ENCODE peak calls at places on chromosomes 3 and 15, in eight cellular contexts. R is pancreas; S is HCT116; M is CD8-positive, alpha-beta T cell; H is body of pancreas; Q is tibial artery; C is psoas muscle; V is uterus. G is an unnamed sample.

GRCh38 chr15:71392821-71393220 is 277.6 kb downstream of the THSD4 start:
- DNase-seq in R (no peak), S (no peak), M (no peak), H (no peak), Q (no peak), C (no peak), V (no peak), G (no peak)

GRCh38 chr3:46858996-46859710 is 4.1 kb downstream of the MYL3 start:
- DNase-seq in R (peak; percentile 36), S (no peak), M (no peak), H (peak; percentile 6), Q (peak; percentile 38), C (no peak), V (peak; percentile 8), G (no peak)

GRCh38 chr3:20451170-20451569 is 265.2 kb upstream of the SGO1 start:
- DNase-seq in R (no peak), S (no peak), M (no peak), H (no peak), Q (no peak), C (no peak), V (no peak), G (no peak)

GRCh38 chr15:74270854-74271520 is 34.9 kb downstream of the CCDC33 start:
- DNase-seq in R (no peak), S (no peak), M (no peak), H (no peak), Q (no peak), C (no peak), V (no peak), G (no peak)

GRCh38 chr15:70196314-70197291 is 98.9 kb upstream of the TLE3 start:
- DNase-seq in R (peak; percentile 80), S (no peak), M (no peak), H (peak; percentile 65), Q (peak; percentile 88), C (peak; percentile 86), V (no peak), G (peak; percentile 91)

GRCh38 chr3:11228041-11228440 is 44.2 kb upstream of the ATG7 start:
- DNase-seq in R (no peak), S (no peak), M (no peak), H (no peak), Q (no peak), C (no peak), V (no peak), G (no peak)

GRCh38 chr3:66816110-66816761 is 181.9 kb upstream of the KBTBD8 start:
- DNase-seq in R (no peak), S (peak; percentile 42), M (peak; percentile 6), H (no peak), Q (no peak), C (no peak), V (no peak), G (peak; percentile 43)

GRCh38 chr3:177150970-177151627 is 46.2 kb downstream of the TBL1XR1 start:
- DNase-seq in R (no peak), S (peak; percentile 39), M (peak; percentile 16), H (no peak), Q (no peak), C (no peak), V (no peak), G (peak; percentile 87)

GRCh38 chr3:136753112-136753939 is 1.1 kb upstream of the STAG1 start:
- DNase-seq in R (no peak), S (no peak), M (no peak), H (no peak), Q (no peak), C (no peak), V (no peak), G (no peak)

GRCh38 chr3:135531996-135532395 is 433.5 kb upstream of the PPP2R3A start:
- DNase-seq in R (no peak), S (no peak), M (no peak), H (peak; percentile 25), Q (no peak), C (no peak), V (no peak), G (no peak)

GRCh38 chr3:135528638-135529037 is 436.9 kb upstream of the PPP2R3A start:
- DNase-seq in R (no peak), S (no peak), M (no peak), H (no peak), Q (no peak), C (no peak), V (no peak), G (no peak)
- H3K4me3 ChIP-seq in R (no peak overlapping the region), S (no peak overlapping the region), M (no peak overlapping the region), H (no peak overlapping the region), Q (no peak overlapping the region), C (no peak overlapping the region), V (no peak overlapping the region), G (no peak overlapping the region)

DNA sequence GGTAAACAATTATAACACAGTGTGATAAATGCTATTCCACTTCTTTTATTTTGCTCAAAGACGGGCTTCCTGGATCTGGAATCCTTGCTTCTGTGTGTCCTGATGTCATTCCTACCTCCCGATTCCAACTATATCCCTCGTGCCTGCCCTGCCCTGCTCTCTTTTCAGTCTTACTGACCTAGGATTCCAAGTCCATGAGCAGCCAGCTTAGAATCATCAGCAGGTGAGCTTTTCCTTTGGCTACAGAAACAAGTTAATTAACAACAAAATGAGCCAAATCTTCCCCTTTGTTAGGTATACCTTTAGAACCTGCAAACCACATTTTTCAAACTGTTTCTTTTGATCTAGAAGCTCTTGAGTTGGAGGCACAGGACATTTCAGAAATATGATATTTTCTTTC is 21.9 kb upstream of the KPNA1 start:
- DNase-seq in R (no peak), S (no peak), M (no peak), H (no peak), Q (no peak), C (no peak), V (no peak), G (no peak)
- H3K36me3 ChIP-seq in R (peaks cover 36% of the 10 kb centered on the region), S (no peaks in the 10 kb centered on the region), M (peaks cover 44% of the 10 kb centered on the region), H (peaks cover 53% of the 10 kb centered on the region), Q (peaks cover 64% of the 10 kb centered on the region), C (peaks cover 11% of the 10 kb centered on the region), V (no peaks in the 10 kb centered on the region), G (peaks cover 2% of the 10 kb centered on the region)

GRCh38 chr3:49119036-49119435 is 1.6 kb downstream of the USP19 start:
- DNase-seq in R (no peak), S (no peak), M (no peak), H (no peak), Q (no peak), C (no peak), V (no peak), G (no peak)
- TF ChIP-seq CTCF in R (no peak), S (no peak), M (no peak), H (no peak), Q (no peak), C (no peak), V (no peak), G (no peak)

GRCh38 chr15:60038111-60038521 is 34.0 kb downstream of the FOXB1 start:
- DNase-seq in R (no peak), S (no peak), M (no peak), H (no peak), Q (no peak), C (no peak), V (no peak), G (no peak)

DNA sequence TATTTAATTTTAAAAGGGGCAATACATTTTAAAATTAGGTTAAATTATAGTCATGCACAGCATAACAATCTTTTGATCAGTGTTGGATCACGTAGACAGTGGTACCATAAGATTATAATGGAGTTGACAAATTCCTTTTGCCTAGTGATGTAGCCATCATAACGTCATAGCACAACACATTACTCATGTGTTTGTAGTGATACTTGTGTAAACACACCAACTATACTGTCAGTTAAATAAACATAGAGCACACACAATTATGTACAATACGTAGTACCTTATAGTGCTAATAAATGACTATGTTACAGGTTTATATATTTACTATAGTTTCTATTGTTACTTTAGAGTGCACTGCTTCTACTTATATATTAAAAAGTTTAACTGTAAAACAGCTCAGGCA is 31.2 kb downstream of the FOXB1 start:
- DNase-seq in R (no peak), S (no peak), M (no peak), H (no peak), Q (no peak), C (no peak), V (no peak), G (no peak)
- H3K4me3 ChIP-seq in R (no peak overlapping the region), S (no peak overlapping the region), M (no peak overlapping the region), H (no peak overlapping the region), Q (no peak overlapping the region), C (no peak overlapping the region), V (no peak overlapping the region), G (no peak overlapping the region)

GRCh38 chr3:53242155-53242554 is 13.7 kb downstream of the TKT start:
- DNase-seq in R (no peak), S (no peak), M (no peak), H (peak; percentile 79), Q (no peak), C (no peak), V (no peak), G (no peak)

GRCh38 chr3:53240989-53241972 is 14.5 kb downstream of the TKT start:
- DNase-seq in R (no peak), S (no peak), M (no peak), H (peak; percentile 75), Q (no peak), C (peak; percentile 63), V (no peak), G (no peak)

GRCh38 chr3:53238051-53238850 is 17.6 kb downstream of the TKT start:
- DNase-seq in R (no peak), S (peak; percentile 60), M (no peak), H (peak; percentile 64), Q (no peak), C (no peak), V (no peak), G (peak; percentile 88)

GRCh38 chr3:53238881-53239280 is 16.9 kb downstream of the TKT start:
- DNase-seq in R (no peak), S (no peak), M (no peak), H (no peak), Q (no peak), C (no peak), V (no peak), G (no peak)

DNA sequence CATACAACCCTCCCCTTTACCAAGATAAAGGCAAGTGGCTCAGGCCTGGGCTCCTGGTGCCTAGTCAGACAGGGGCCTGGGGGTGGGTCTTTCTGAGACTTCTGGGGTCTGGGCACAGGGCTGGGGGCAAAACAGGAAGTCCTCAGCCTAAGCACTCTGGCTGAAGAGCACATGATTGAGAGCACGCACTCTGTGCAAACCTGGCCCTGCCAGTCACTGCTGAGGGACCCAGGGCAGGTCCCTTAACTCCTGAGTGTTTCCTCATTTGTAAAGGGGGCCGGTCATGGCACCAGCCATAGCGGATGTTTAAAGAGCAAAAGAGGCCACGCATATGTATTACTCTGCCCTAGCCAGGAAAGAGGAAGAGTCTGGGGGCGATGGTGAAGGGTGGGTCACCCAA is 16.0 kb downstream of the TKT start:
- DNase-seq in R (no peak), S (no peak), M (no peak), H (no peak), Q (no peak), C (no peak), V (no peak), G (no peak)
- H3K36me3 ChIP-seq in R (peaks cover 15% of the 10 kb centered on the region), S (peaks cover 64% of the 10 kb centered on the region), M (peaks cover 32% of the 10 kb centered on the region), H (peaks cover under 1% of the 10 kb centered on the region), Q (peaks cover 52% of the 10 kb centered on the region), C (no peaks in the 10 kb centered on the region), V (no peaks in the 10 kb centered on the region), G (peaks cover 59% of the 10 kb centered on the region)

GRCh38 chr15:38864122-38864521 is 299.5 kb upstream of the RASGRP1 start:
- DNase-seq in R (no peak), S (peak; percentile 3), M (no peak), H (no peak), Q (no peak), C (no peak), V (no peak), G (no peak)
- TF ChIP-seq CTCF in R (no peak), S (peak; percentile 20), M (no peak), H (no peak), Q (no peak), C (no peak), V (no peak), G (peak; percentile 48)

GRCh38 chr15:98547255-98547654 is 101.1 kb upstream of the IGF1R start:
- DNase-seq in R (no peak), S (no peak), M (no peak), H (no peak), Q (no peak), C (no peak), V (no peak), G (no peak)
- H3K4me3 ChIP-seq in R (no peak overlapping the region), S (no peak overlapping the region), M (no peak overlapping the region), H (no peak overlapping the region), Q (peak overlapping the region; percentile 59), C (no peak overlapping the region), V (peak overlapping the region; percentile 49), G (no peak overlapping the region)

G was measured in brain microvascular endothelial cell.